ENCODE peak calls at places on chromosome 14, in four cellular contexts. S is upper lobe of left lung, H is stomach, A is GM12878. P is an unnamed sample.

GRCh38 chr14:93132472-93133065 is 16.8 kb upstream of the ITPK1 start:
- DNase-seq in S (no peak), H (peak; percentile 63), A (no peak), P (no peak)

GRCh38 chr14:38522724-38523123 is 266.8 kb upstream of the CLEC14A start:
- DNase-seq in S (no peak), H (no peak), A (no peak), P (no peak)

GRCh38 chr14:81178063-81178462 is 42.7 kb downstream of the GTF2A1 start:
- DNase-seq in A (no peak), H (no peak), S (no peak), P (no peak)

GRCh38 chr14:105257464-105257863 is 9.1 kb downstream of the BTBD6 start:
- DNase-seq in H (no peak), A (no peak), S (no peak), P (no peak)

GRCh38 chr14:51500776-51501175 is 150.9 kb upstream of the FRMD6 start:
- DNase-seq in A (no peak), S (no peak), H (no peak), P (no peak)

GRCh38 chr14:50383618-50384225 is 13.0 kb downstream of the CDKL1 start:
- DNase-seq in A (no peak), S (no peak), H (no peak), P (no peak)

GRCh38 chr14:47675489-47676300 is at the start of gene MDGA2:
- DNase-seq in S (peak; percentile 78), A (no peak), H (no peak), P (no peak)

GRCh38 chr14:62015945-62016344 is 253.7 kb downstream of the SNAPC1 start:
- DNase-seq in A (no peak), H (no peak), S (no peak), P (no peak)

GRCh38 chr14:21093769-21094681 is 4.4 kb downstream of the ZNF219 start:
- DNase-seq in A (no peak), S (no peak), H (no peak), P (no peak)

GRCh38 chr14:73244541-73244940 is 7.2 kb downstream of the PAPLN start:
- DNase-seq in S (no peak), A (no peak), H (no peak), P (no peak)

GRCh38 chr14:51398898-51399297 is 158.9 kb downstream of the TMX1 start:
- DNase-seq in S (no peak), H (no peak), A (no peak), P (no peak)

GRCh38 chr14:66117600-66117999 is 368.6 kb upstream of the CCDC196 start:
- DNase-seq in S (no peak), A (no peak), H (no peak), P (no peak)

GRCh38 chr14:104292084-104292970 is 153.9 kb downstream of the KIF26A start:
- DNase-seq in H (no peak), A (no peak), S (peak; percentile 62), P (peak; percentile 13)

GRCh38 chr14:54839681-54840080 is 62.9 kb downstream of the GCH1 start:
- DNase-seq in H (no peak), A (no peak), S (no peak), P (no peak)

GRCh38 chr14:104726600-104727451 is 2.8 kb downstream of the ADSS1 start:
- DNase-seq in A (no peak), H (no peak), S (peak; percentile 62), P (no peak)

GRCh38 chr14:105853907-105854599 is 327.7 kb downstream of the TMEM121 start:
- DNase-seq in S (peak; percentile 73), A (no peak), H (no peak), P (peak; percentile 25)

GRCh38 chr14:85333313-85333712 is 196.6 kb upstream of the FLRT2 start:
- DNase-seq in S (no peak), H (peak; percentile 30), A (no peak), P (no peak)

GRCh38 chr14:104001003-104001402 is 58.7 kb upstream of the RD3L start:
- DNase-seq in S (no peak), H (no peak), A (no peak), P (no peak)

GRCh38 chr14:50830044-50830931 is 674 bp downstream of the NIN start:
- DNase-seq in A (peak; percentile 27), S (peak; percentile 92), H (peak; percentile 51), P (peak; percentile 41)

GRCh38 chr14:95063391-95063790 is 93.9 kb downstream of the DICER1 start:
- DNase-seq in S (no peak), A (no peak), H (no peak), P (no peak)

GRCh38 chr14:76780875-76781647 is 19.8 kb downstream of the VASH1 start:
- DNase-seq in H (no peak), S (no peak), A (no peak), P (peak; percentile 33)

GRCh38 chr14:32366995-32367394 is 37.9 kb downstream of the AKAP6 start:
- DNase-seq in H (no peak), S (no peak), A (no peak), P (no peak)

GRCh38 chr14:60339571-60339970 is 90.5 kb downstream of the PPM1A start:
- DNase-seq in A (no peak), S (no peak), H (no peak), P (no peak)

GRCh38 chr14:74281069-74281468 is 21.7 kb downstream of the ABCD4 start:
- DNase-seq in H (no peak), S (no peak), A (no peak), P (no peak)

GRCh38 chr14:43042408-43042807 is 1435.7 kb downstream of the LRFN5 start:
- DNase-seq in H (no peak), S (no peak), A (no peak), P (no peak)

GRCh38 chr14:101636081-101636560 is 74.8 kb downstream of the DIO3 start:
- DNase-seq in S (no peak), A (peak; percentile 3), H (no peak), P (no peak)
- TF ChIP-seq EP300 in S (no peak), A (no peak), H (no peak), P (no peak)

DNA sequence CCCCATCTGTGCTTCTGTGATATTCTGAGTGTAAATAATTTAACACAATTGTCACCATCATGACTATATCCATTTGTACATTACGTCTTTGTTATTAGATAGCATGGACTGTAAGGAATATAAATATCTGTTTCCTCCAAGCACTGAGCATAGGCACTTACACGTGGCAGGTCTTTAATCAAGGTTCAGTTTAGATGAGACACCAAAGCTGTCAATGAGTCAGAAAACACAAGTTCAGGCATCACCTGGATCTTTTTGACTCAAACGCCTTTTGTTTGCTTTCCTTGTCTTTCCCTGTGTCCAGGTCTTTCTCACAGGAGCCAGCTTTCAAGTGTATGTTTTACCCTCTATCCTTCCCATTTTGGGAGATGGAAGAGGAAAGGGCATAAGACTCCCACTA is 163.2 kb upstream of the CCDC198 start:
- DNase-seq in S (no peak), A (no peak), H (no peak), P (no peak)
- TF ChIP-seq CTCF in S (no peak), A (no peak), H (no peak), P (no peak)

DNA sequence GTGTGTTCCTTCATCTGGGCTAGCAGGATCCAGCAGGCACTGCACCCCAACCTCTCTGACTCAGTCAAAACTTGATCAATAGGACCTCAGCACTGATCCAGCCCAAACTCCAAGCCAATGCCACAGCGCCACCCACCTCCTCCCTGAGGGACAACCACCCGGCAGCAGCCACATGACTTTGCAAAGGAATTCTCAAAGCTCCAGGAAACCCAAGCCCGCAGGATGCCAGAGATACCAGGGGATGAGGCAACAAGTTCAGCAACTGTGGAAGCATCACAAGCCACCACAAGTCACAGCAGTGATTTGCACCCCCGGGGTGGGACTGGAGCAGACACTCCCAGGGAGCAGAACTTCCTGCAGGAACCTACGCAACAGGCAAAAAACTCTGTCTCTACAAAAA is 37.3 kb downstream of the ACTN1 start:
- DNase-seq in S (no peak), H (peak; percentile 34), A (no peak), P (no peak)
- TF ChIP-seq EP300 in S (no peak), H (no peak), A (no peak), P (no peak)

GRCh38 chr14:79274641-79275366 is 936.5 kb downstream of the DIO2 start:
- DNase-seq in S (no peak), A (no peak), H (no peak), P (no peak)
- TF ChIP-seq CTCF in S (no peak), A (no peak), H (no peak), P (no peak)